ENCODE peak calls at places on chromosomes 6 and 20, in six cellular contexts. N, H, U, Q, K and P are unnamed samples.

GRCh38 chr6:7974932-7975763 is 64.6 kb upstream of the TXNDC5 start:
- DNase-seq in U (no peak), K (no peak), Q (no peak), H (peak), N (peak), P (no peak)

GRCh38 chr6:161236091-161236633 is 37.7 kb downstream of the AGPAT4 start:
- DNase-seq in K (no peak), U (no peak), Q (no peak), N (no peak), H (no peak), P (no peak)

GRCh38 chr20:45685896-45686295 is 15.9 kb upstream of the WFDC11 start:
- DNase-seq in U (no peak), H (no peak), Q (peak), K (peak), N (peak), P (peak)

GRCh38 chr20:51636123-51636522 is 93.6 kb upstream of the NFATC2 start:
- DNase-seq in U (no peak), Q (no peak), K (no peak), H (no peak), N (peak), P (no peak)

GRCh38 chr6:27861861-27862260 is 50.3 kb downstream of the OR2B2 start:
- DNase-seq in N (no peak), H (no peak), U (no peak), K (no peak), Q (no peak), P (no peak)

GRCh38 chr6:119314894-119315272 is 34.7 kb downstream of the MAN1A1 start:
- DNase-seq in K (no peak), H (no peak), N (no peak), U (no peak), Q (no peak), P (no peak)

GRCh38 chr20:9531581-9531980 is 17.2 kb downstream of the LAMP5 start:
- DNase-seq in H (no peak), U (no peak), N (no peak), K (no peak), Q (no peak), P (no peak)

GRCh38 chr20:3706774-3707507 is 5.5 kb downstream of the SIGLEC1 start:
- DNase-seq in U (no peak), N (peak), K (peak), Q (no peak), H (no peak), P (no peak)

GRCh38 chr20:53917145-53918009 is 153.0 kb downstream of the BCAS1 start:
- DNase-seq in U (no peak), N (peak), H (peak), Q (no peak), K (no peak), P (no peak)

GRCh38 chr6:136538836-136539235 is 11.4 kb downstream of the MAP7 start:
- DNase-seq in N (no peak), Q (no peak), K (no peak), H (no peak), U (no peak), P (no peak)

GRCh38 chr20:49310695-49311094 is 32.8 kb upstream of the ZNFX1 start:
- DNase-seq in H (no peak), K (no peak), U (no peak), N (peak), Q (no peak), P (no peak)

GRCh38 chr20:37941332-37941731 is 38.4 kb downstream of the VSTM2L start:
- DNase-seq in N (no peak), Q (no peak), U (no peak), K (peak), H (no peak), P (no peak)

GRCh38 chr6:5338177-5338960 is 77.1 kb downstream of the FARS2 start:
- DNase-seq in N (no peak), Q (no peak), U (no peak), K (no peak), H (no peak), P (no peak)

GRCh38 chr6:33781105-33781975 is 7.6 kb downstream of the LEMD2 start:
- DNase-seq in Q (no peak), N (peak), K (peak), H (no peak), U (no peak), P (no peak)

GRCh38 chr6:5905431-5906339 is 101.0 kb downstream of the NRN1 start:
- DNase-seq in Q (no peak), H (peak), U (no peak), N (peak), K (no peak), P (no peak)

GRCh38 chr6:4510317-4510716 is 265.9 kb upstream of the CDYL start:
- DNase-seq in U (no peak), K (no peak), Q (no peak), H (no peak), N (no peak), P (no peak)

GRCh38 chr6:142822882-142823578 is 121.9 kb downstream of the HIVEP2 start:
- DNase-seq in K (peak), Q (no peak), H (no peak), U (no peak), N (no peak), P (peak)

GRCh38 chr6:17347012-17347411 is 46.4 kb upstream of the CAP2 start:
- DNase-seq in U (no peak), K (no peak), H (no peak), Q (no peak), N (no peak), P (no peak)

GRCh38 chr6:3808759-3809514 is 40.2 kb upstream of the FAM50B start:
- DNase-seq in Q (no peak), K (no peak), N (peak), H (peak), U (no peak), P (no peak)

GRCh38 chr6:50661636-50662035 is 51.7 kb upstream of the TFAP2D start:
- DNase-seq in K (no peak), H (no peak), U (no peak), Q (no peak), N (no peak), P (no peak)

GRCh38 chr6:170007468-170008240 is 256.2 kb downstream of the ERMARD start:
- DNase-seq in Q (no peak), K (peak), U (no peak), N (no peak), H (peak), P (no peak)

GRCh38 chr20:44566018-44566417 is 16.4 kb upstream of the PKIG start:
- DNase-seq in Q (no peak), K (no peak), H (no peak), N (no peak), U (no peak), P (no peak)

GRCh38 chr6:132962936-132963579 is 148.7 kb downstream of the RPS12 start:
- DNase-seq in Q (peak), N (peak), H (no peak), U (peak), K (peak), P (peak)

GRCh38 chr6:169158182-169158573 is 95.5 kb downstream of the THBS2 start:
- DNase-seq in K (no peak), N (peak), Q (no peak), H (peak), U (peak), P (no peak)

GRCh38 chr6:5036309-5036708 is 32.5 kb upstream of the RPP40 start:
- DNase-seq in H (no peak), Q (peak), N (peak), K (peak), U (peak), P (peak)

GRCh38 chr6:56713285-56713684 is 70.6 kb upstream of the DST start:
- DNase-seq in U (no peak), K (peak), Q (no peak), H (peak), N (peak), P (no peak)

GRCh38 chr6:35955970-35956369 is 35.1 kb upstream of the SRPK1 start:
- DNase-seq in Q (no peak), U (no peak), K (no peak), H (no peak), N (no peak), P (no peak)
- TF ChIP-seq CTCF in Q (no peak), U (peak), K (peak), H (no peak), N (peak), P (no peak)

GRCh38 chr6:49606696-49607390 is 29.8 kb downstream of the RHAG start:
- DNase-seq in Q (peak), U (peak), H (no peak), K (peak), N (peak), P (no peak)

DNA sequence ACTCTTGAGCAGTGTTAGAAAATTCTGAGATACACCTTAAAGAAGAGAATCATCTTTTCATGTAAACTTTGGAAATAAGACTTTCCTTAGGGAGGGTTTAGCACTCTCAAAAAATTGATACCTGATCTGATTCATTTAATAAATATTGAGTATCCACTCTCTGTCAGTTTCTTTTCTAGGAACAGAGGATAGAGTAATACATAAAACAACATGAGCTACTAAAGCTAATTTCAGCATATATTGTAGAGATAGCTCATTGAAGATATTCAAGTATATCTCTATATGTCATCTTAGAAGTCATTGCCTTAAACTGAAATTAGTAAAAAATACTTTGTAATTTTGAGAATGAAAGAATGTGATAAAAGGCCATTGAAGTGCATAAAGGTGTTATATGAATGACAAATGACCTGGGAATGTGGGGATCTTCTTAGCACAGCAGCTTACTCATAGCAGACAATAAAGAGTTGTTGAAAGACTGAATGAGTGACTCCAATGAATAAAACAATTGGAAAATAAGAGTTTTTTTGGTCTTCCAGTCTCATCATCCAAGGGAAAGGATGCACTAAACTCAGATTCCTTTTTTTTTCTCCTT is 29.2 kb downstream of the RHAG start:
- DNase-seq in K (no peak), U (no peak), H (no peak), N (no peak), Q (no peak), P (no peak)
- TF ChIP-seq CTCF in K (peak), U (no peak), H (no peak), N (no peak), Q (no peak), P (peak)

GRCh38 chr20:33838035-33838864 is 27.1 kb downstream of the CHMP4B start:
- DNase-seq in U (no peak), N (no peak), H (no peak), K (no peak), Q (no peak), P (no peak)
- TF ChIP-seq CTCF in U (peak), N (peak), H (no peak), K (peak), Q (no peak), P (no peak)

DNA sequence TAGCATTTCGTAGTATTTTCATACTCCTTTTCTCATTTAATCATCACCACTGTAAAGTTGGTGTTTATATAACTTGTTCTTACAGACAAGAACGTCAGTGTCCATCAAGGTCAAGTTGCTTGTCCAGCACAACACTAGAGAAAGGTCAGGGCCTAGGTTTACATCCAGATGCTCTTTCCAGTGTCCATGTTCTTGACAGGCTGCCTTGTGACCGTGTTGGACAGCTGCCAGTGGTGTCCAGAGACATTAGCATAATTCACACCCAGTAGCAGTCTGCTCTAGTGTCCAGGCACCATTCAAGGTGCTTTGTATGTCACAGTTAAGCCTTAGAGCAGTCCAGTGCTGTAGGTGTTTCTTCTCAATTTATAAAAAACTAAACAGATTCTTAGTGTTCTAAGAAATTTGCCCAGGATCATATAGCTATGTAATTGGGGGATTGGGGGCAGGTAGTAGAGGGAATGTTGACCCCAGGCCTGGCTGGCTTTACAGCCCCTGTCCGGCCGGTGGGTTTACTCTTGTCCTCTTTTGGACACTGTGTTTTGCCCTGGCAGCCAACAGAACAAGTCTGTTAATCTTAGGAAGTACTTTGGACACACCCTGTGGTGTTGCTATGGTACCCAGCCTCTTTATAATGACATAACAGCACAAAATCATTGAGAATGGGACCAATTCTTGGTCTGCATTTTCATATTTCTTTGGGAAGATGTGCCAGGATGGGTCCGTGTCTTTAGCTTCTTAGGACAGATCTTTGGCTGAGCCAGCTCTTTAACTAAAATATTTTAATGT is 8.0 kb downstream of the STK35 start:
- DNase-seq in Q (no peak), N (no peak), K (no peak), H (peak), U (no peak), P (no peak)
- TF ChIP-seq CTCF in Q (no peak), N (no peak), K (no peak), H (no peak), U (no peak), P (no peak)